ENCODE peak calls at places on chromosomes 2 and 18, in eight cellular contexts. C is mucosa of descending colon; X is SJSA1; B is effector memory CD4-positive, alpha-beta T cell; O is mesendoderm; P is heart right ventricle; Y is heart left ventricle; Z is GM23248. D is an unnamed sample. For H3K4me1 and H3K36me3, the result is how much of the 10 kb centered on the place peaks cover.

GRCh38 chr2:173806761-173807160 is 158.4 kb downstream of the SP3 start:
- DNase-seq in C (no peak), X (no peak), B (no peak), O (peak), P (no peak), Y (no peak), Z (peak), D (no peak)

GRCh38 chr2:102488063-102488462 is 15.0 kb downstream of the SLC9A4 start:
- DNase-seq in C (peak), X (peak), B (no peak), O (peak), P (no peak), Y (no peak), Z (peak), D (peak)

GRCh38 chr2:26630235-26630634 is 10.9 kb downstream of the CIB4 start:
- DNase-seq in C (no peak), X (no peak), B (no peak), O (no peak), P (no peak), Y (no peak), Z (no peak), D (no peak)

GRCh38 chr2:70923378-70924015 is 12.2 kb upstream of the ATP6V1B1 start:
- DNase-seq in C (no peak), X (no peak), B (no peak), O (peak), P (no peak), Y (no peak), Z (no peak), D (no peak)

GRCh38 chr2:236250286-236250685 is 13.9 kb downstream of the ASB18 start:
- DNase-seq in C (no peak), X (no peak), B (no peak), O (no peak), P (no peak), Y (no peak), Z (no peak), D (no peak)

GRCh38 chr18:46167971-46168370 is 63.8 kb downstream of the HAUS1 start:
- DNase-seq in C (peak), X (no peak), B (no peak), O (no peak), P (no peak), Y (no peak), Z (no peak), D (peak)

GRCh38 chr18:45254683-45255082 is 360.6 kb upstream of the SLC14A2 start:
- DNase-seq in C (no peak), X (no peak), B (no peak), O (no peak), P (peak), Y (peak), Z (peak), D (no peak)

GRCh38 chr2:152236191-152236925 is 60.8 kb upstream of the STAM2 start:
- DNase-seq in C (no peak), X (no peak), B (no peak), O (no peak), P (no peak), Y (no peak), Z (no peak), D (no peak)

GRCh38 chr18:22226801-22227200 is 57.4 kb downstream of the GATA6 start:
- DNase-seq in C (no peak), X (no peak), B (no peak), O (no peak), P (no peak), Y (no peak), Z (no peak), D (no peak)

GRCh38 chr2:30301551-30301950 is 70.2 kb downstream of the LBH start:
- DNase-seq in C (no peak), X (peak), B (no peak), O (no peak), P (no peak), Y (no peak), Z (peak), D (no peak)

GRCh38 chr2:234305846-234306245 is 191.0 kb downstream of the ARL4C start:
- DNase-seq in C (no peak), X (peak), B (no peak), O (peak), P (no peak), Y (no peak), Z (no peak), D (no peak)

DNA sequence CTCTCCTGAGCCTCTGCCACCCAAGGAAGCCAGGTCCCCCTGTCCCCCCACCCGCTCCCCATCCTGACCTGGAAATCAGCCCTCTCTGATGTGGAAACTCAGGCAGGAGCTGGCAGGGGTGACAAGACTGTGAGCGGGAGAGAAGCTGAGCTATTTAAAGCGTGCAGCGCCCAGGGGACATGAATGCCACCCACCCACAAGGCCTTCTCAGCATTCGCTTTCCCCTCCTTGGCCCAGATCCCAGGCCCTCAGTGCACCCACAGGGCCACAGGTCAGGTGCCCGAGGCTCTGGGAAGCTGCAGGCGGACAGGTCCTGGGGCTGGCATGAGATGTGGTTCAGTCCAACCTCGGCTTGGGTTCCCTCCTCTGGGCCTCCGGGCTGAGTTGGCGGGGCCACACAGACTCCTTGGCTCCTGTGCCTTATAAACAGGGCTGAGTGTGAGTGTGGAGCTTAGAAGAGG is 168.4 kb downstream of the SMAD7 start:
- DNase-seq in C (no peak), X (no peak), B (no peak), O (no peak), P (peak), Y (peak), Z (peak), D (no peak)
- H3K4me1 ChIP-seq in C (under half), X (under half), B (under half), O (under half), P (half or more), Y (half or more), Z (under half), D (under half)

DNA sequence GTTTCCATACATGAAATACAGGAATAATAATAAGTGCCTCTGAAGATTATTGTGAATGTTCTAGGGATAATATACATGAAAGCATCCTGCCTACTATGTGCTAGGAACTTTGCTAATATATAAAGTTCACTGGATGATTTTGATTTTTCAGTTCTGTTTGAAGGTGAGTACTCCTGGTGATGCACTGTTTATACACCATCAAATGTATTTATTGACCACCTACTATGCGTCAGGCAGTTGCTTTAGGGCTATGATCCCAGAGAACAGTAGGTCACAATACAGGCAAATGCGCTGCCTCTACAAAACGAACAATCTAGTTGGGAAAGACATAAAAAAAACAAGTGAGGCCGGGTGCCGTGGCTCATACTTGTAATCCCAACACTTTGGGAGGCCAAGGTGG is 10.7 kb downstream of the TXNDC9 start:
- DNase-seq in C (no peak), X (no peak), B (no peak), O (no peak), P (no peak), Y (no peak), Z (no peak), D (no peak)
- H3K36me3 ChIP-seq in C (under half), X (half or more), B (half or more), O (under half), P (half or more), Y (half or more), Z (half or more), D (under half)

DNA sequence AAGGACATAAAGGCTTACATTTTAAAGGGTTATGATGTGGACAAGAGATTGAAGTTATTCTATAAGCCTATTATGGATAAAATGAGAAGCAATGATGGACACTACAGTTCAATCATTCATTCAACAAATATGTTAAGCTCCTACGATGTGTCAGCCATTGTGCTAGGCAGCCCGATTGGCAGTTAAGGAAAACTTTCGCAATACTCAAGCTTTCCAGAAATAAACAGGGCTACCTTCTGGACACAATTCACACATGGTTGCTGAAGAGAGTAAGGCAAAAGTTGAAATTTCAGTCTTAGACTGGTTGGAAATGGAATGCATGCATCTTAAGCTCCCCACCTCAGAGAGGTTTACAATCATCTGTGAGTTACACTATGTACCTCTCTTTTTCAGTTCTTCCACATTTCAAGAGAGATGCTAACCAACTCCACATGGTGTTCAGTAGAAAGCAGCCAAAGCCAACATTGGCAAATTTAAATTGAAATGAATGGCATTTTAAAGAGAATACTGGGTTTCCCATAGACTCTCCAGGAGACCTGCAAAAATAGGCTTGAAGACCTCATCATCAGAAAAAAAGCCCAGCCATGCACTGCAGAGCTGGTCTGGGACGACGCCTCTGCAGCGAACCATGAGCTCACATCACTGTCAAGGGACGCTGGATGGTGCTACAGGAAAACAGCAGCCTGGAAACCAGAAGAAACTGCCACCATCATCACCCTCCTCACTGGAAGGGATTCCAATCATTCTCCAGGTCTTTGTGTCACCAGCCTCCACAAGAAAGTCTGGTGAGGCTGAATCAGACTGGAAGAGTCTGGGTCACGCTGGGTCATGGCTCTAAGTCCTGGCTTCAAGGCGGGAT is 276.3 kb downstream of the AFF3 start:
- DNase-seq in C (no peak), X (no peak), B (no peak), O (peak), P (no peak), Y (no peak), Z (peak), D (no peak)
- H3K4me1 ChIP-seq in C (under half), X (under half), B (under half), O (under half), P (under half), Y (under half), Z (under half), D (under half)

GRCh38 chr2:237861-238260 is 26.0 kb downstream of the SH3YL1 start:
- DNase-seq in C (no peak), X (no peak), B (no peak), O (no peak), P (no peak), Y (no peak), Z (no peak), D (no peak)
- H3K36me3 ChIP-seq in C (under half), X (under half), B (under half), O (under half), P (under half), Y (under half), Z (under half), D (under half)

GRCh38 chr2:60538136-60538535 is 15.3 kb downstream of the BCL11A start:
- DNase-seq in C (no peak), X (no peak), B (no peak), O (no peak), P (no peak), Y (no peak), Z (no peak), D (no peak)
- H3K4me1 ChIP-seq in C (under half), X (under half), B (under half), O (under half), P (under half), Y (under half), Z (under half), D (under half)

DNA sequence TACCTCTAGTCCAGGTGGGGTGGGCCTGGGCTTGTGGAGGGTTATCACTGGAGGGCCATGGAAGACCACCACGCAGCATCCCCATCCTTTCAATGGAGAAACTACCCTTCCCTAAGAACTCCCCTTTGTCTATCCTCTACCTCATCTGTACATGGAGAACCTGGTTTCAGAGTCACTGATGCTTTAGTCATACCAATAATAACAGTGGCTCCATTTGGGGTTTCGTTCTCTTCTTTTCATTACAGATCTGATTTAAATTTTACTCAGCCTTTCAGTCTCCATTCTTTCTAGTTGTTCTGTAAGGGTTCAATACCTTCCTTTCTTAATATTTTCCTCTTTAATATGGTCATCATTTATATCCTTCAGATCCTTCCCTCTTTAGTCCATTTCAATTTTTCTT is 54.6 kb upstream of the ZFP36L2 start:
- DNase-seq in C (no peak), X (no peak), B (no peak), O (no peak), P (no peak), Y (no peak), Z (no peak), D (no peak)
- H3K36me3 ChIP-seq in C (under half), X (under half), B (under half), O (under half), P (half or more), Y (under half), Z (under half), D (under half)

DNA sequence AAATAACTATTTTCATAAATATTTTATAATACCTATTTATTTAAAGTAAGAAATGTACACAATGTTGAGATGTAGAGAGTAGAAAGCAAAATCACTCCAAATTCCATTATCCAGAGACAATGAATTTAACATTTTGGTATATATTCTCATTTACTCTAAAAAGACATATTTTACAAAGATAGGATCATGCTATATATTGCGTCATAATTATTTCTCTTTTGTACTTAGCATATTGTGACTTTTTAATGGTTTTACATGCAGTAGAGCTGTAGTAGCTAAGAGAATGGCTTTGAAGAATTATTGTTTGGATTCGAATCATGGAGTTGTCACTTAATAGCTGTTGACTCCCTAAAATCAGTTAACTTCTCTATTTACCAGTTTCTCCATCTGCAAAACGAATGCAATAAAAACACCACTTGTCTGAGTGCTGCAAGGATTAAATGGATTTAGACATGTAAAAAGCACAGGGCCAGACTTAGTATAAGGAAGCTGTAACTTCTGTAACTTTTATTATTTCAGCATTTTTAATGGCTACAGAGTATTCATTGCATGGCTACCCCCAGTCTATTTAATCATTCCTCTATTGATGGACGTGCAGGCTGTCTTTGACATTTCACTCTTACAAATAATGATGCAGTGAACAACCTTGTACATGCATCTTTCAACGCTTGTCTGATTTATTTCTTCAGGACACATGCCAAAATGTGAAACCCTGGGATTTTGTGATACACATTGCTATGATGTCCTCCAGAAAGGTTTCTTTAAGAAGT is 33.2 kb downstream of the KCNS3 start:
- DNase-seq in C (no peak), X (no peak), B (no peak), O (no peak), P (no peak), Y (no peak), Z (no peak), D (no peak)
- H3K4me1 ChIP-seq in C (under half), X (under half), B (under half), O (under half), P (under half), Y (under half), Z (under half), D (under half)